ENCODE peak calls at places on chromosomes 16 and 17, in four cellular contexts. F is aorta; J is CD8-positive, alpha-beta T cell; M is upper lobe of right lung. C is an unnamed sample. For H3K27me3, the result is how much of the 10 kb centered on the place peaks cover.

GRCh38 chr17:82598256-82599011 is 49.8 kb downstream of the WDR45B start:
- DNase-seq in M (no peak), J (no peak), F (no peak), C (no peak)

GRCh38 chr16:70255584-70255983 is 3.8 kb upstream of the EXOSC6 start:
- DNase-seq in F (peak), J (no peak), M (no peak), C (no peak)

GRCh38 chr16:12801511-12802042 is 2.1 kb downstream of the CPPED1 start:
- DNase-seq in M (no peak), J (no peak), F (no peak), C (no peak)

GRCh38 chr16:67486805-67487204 is 3.5 kb upstream of the AGRP start:
- DNase-seq in J (no peak), M (no peak), F (no peak), C (no peak)

GRCh38 chr16:84569382-84569987 is 48.4 kb downstream of the COTL1 start:
- DNase-seq in J (no peak), F (no peak), M (no peak), C (no peak)

GRCh38 chr16:75919664-75920063 is 193.4 kb upstream of the CPHXL start:
- DNase-seq in M (no peak), F (no peak), J (no peak), C (no peak)

GRCh38 chr16:51473091-51473490 is 322.0 kb upstream of the SALL1 start:
- DNase-seq in J (no peak), M (no peak), F (no peak), C (no peak)

GRCh38 chr17:32546031-32546444 is 59.2 kb downstream of the CDK5R1 start:
- DNase-seq in J (no peak), F (no peak), M (no peak), C (no peak)

GRCh38 chr16:70391881-70392481 is 45.3 kb downstream of the DDX19A start:
- DNase-seq in J (no peak), F (peak), M (no peak), C (no peak)

GRCh38 chr17:7330099-7331015 is 1.2 kb upstream of the NEURL4 start:
- DNase-seq in M (peak), F (peak), J (peak), C (peak)

GRCh38 chr17:35372846-35373531 is 432 bp downstream of the SLFN11 start:
- DNase-seq in J (no peak), F (peak), M (peak), C (peak)
- H3K27me3 ChIP-seq in J (under half), F (under half), M (under half), C (under half)

DNA sequence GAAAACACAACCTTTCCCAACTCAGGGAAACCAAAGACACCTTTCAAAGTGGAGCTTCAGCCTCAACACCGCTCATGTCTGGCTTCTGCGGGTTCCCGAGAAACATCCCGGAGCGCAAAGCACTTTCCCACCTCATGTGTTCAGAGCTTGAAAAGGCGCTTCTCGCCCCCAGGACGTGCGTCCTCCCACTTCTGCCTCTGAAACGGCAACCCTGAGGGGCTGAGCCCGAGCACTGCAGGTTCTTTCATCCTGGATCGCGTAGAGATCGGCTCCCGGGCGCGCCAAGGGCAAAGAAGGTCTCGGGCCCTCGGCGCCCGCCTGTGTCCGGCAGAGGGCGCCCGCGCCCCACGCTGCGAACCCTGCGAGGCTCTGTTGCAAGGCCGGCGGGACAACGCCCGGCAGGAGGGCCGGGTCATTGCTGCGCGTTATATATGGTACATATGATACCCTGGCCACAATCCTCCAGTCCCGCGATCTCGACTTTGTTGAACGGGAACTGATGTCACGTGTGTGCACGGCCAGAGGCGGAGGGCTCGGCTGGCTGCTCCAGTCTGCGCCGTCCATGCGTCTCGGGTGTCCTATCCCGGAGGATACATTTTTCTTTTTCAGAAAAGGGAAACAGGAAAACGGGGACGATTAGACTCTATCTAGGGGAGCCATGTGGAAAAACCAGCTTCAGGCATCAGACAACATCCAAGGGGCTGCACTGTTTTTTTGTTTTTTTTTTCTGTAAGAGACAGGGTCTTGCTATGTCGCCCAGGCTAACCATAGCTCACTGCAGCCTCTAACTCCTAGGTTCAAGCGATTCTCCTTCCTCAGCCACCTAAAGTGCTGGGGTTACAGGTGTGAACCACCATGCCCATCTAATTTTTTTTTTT is 19.1 kb downstream of the COQ7 start:
- DNase-seq in J (peak), M (peak), F (peak), C (peak)
- H3K27ac ChIP-seq in J (no peak), M (no peak), F (no peak), C (no peak)

GRCh38 chr16:82008957-82009592 is 2.2 kb downstream of the SDR42E1 start:
- DNase-seq in M (no peak), J (no peak), F (no peak), C (no peak)

GRCh38 chr16:82004651-82005490 is 6.4 kb downstream of the SDR42E1 start:
- DNase-seq in M (no peak), F (no peak), J (no peak), C (no peak)

GRCh38 chr16:82010649-82011048 is 621 bp downstream of the SDR42E1 start:
- DNase-seq in J (no peak), M (no peak), F (no peak), C (no peak)

GRCh38 chr16:82005491-82005830 is 5.8 kb downstream of the SDR42E1 start:
- DNase-seq in F (no peak), M (no peak), J (no peak), C (no peak)

DNA sequence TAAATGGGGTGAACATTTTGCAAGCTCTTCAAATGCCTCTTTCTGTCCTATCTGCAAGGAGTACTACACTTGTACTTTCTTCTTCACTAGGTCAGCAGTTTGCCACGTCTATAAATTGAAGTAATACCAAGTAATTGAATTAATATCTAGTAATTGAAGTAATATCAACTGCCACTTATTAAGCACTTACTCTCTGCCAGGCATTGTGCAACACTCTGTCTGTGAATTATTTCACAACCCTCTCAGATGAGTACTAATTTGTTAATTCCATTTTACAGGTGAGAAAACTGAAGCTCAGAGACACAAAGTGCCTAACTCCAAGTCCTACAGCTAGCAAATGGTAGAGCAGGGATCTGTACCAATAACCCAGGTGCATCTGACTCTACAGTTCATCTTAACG is 4.1 kb downstream of the SDR42E1 start:
- DNase-seq in M (no peak), J (no peak), F (no peak), C (no peak)
- H3K27me3 ChIP-seq in M (under half), J (under half), F (under half), C (under half)

GRCh38 chr16:30764816-30765465 is 2.8 kb downstream of the RNF40 start:
- DNase-seq in F (no peak), J (no peak), M (no peak), C (no peak)

GRCh38 chr16:30766206-30766921 is 4.2 kb downstream of the RNF40 start:
- DNase-seq in F (peak), M (peak), J (no peak), C (no peak)

GRCh38 chr16:30761928-30762902 is at the start of the genes CFAP119 and RNF40:
- DNase-seq in M (peak), F (peak), J (peak), C (peak)

GRCh38 chr16:30762991-30763725 is 1.0 kb downstream of the RNF40 start:
- DNase-seq in M (no peak), J (no peak), F (no peak), C (no peak)

DNA sequence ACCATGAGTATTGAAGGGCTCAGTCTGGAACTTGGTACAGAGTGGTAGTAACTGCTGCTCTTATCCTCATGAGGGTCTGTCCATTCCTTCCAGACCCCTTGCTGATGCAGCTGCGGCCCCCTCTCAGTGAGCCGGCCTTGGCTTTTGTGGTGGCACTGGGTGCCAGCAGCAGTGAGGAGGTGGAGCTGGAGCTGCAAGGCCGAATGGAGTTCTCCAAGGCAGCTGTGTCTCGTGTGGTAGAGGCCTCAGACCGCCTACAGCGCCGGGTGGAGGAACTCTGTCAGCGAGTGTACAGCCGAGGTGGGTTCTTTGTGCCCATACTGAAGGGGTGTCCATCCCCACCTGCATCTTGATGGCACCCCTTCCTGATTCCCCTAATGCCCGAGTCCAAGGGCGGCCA is 2.0 kb downstream of the RNF40 start:
- DNase-seq in M (no peak), F (no peak), J (no peak), C (no peak)
- H3K27ac ChIP-seq in M (no peak), F (no peak), J (no peak), C (no peak)

C was measured in CD4-positive, alpha-beta T cell.